ENCODE peak calls at places on chromosomes 6 and 20, in ten cellular contexts. D, W, Q, R, A, V, C, P, I and Y are unnamed samples.

GRCh38 chr6:94511502-94512088 is 1065.7 kb upstream of the MANEA start:
- DNase-seq in D (no peak), P (no peak), Q (no peak), I (no peak), V (no peak), C (peak), W (no peak), A (no peak), R (no peak), Y (no peak)

GRCh38 chr20:17648306-17648646 is 33.8 kb downstream of the RRBP1 start:
- DNase-seq in A (no peak), R (no peak), C (no peak), W (no peak), D (no peak), Q (no peak), P (no peak), V (peak), I (no peak), Y (no peak)

GRCh38 chr20:62805365-62805710 is 703 bp downstream of the OGFR start:
- DNase-seq in V (no peak), C (no peak), D (no peak), I (peak), W (no peak), A (no peak), R (no peak), P (no peak), Q (no peak), Y (no peak)

GRCh38 chr6:42550277-42550676 is 13.6 kb upstream of the UBR2 start:
- DNase-seq in C (no peak), I (no peak), A (no peak), P (no peak), Q (no peak), D (no peak), W (no peak), V (no peak), R (no peak), Y (no peak)

GRCh38 chr20:32356935-32357868 is 929 bp upstream of the ASXL1 start:
- DNase-seq in C (peak), D (peak), Q (no peak), V (peak), I (peak), A (no peak), P (no peak), R (no peak), W (peak), Y (peak)

GRCh38 chr6:3568396-3569082 is 111.7 kb upstream of the SLC22A23 start:
- DNase-seq in W (no peak), V (no peak), C (no peak), I (no peak), P (peak), Q (no peak), R (no peak), D (no peak), A (no peak), Y (no peak)

GRCh38 chr6:39342692-39343460 is 20.4 kb upstream of the KCNK16 start:
- DNase-seq in V (peak), Q (no peak), I (no peak), C (no peak), A (no peak), D (peak), R (no peak), W (no peak), P (no peak), Y (no peak)

GRCh38 chr6:95576218-95576617 is 1.1 kb upstream of the MANEA start:
- DNase-seq in V (no peak), Q (no peak), A (no peak), R (no peak), C (no peak), D (no peak), W (no peak), I (no peak), P (no peak), Y (no peak)

GRCh38 chr6:105151644-105152043 is 28.2 kb downstream of the POPDC3 start:
- DNase-seq in W (no peak), V (no peak), I (no peak), P (no peak), C (no peak), Q (no peak), R (no peak), A (no peak), D (no peak), Y (no peak)

GRCh38 chr6:31829633-31830492 is 2.3 kb downstream of the HSPA1B start:
- DNase-seq in Q (peak), W (peak), D (peak), P (peak), A (no peak), R (no peak), I (no peak), V (no peak), C (no peak), Y (no peak)

GRCh38 chr6:52538252-52538905 is 38.5 kb downstream of the TRAM2 start:
- DNase-seq in C (no peak), A (no peak), I (no peak), D (no peak), R (no peak), W (no peak), Q (no peak), V (no peak), P (no peak), Y (no peak)

GRCh38 chr20:44334306-44334705 is 2.5 kb upstream of the R3HDML start:
- DNase-seq in R (no peak), P (no peak), Q (no peak), A (no peak), V (no peak), W (no peak), I (no peak), D (no peak), C (no peak), Y (no peak)

GRCh38 chr6:4356899-4357659 is 221.7 kb upstream of the ECI2 start:
- DNase-seq in R (no peak), D (no peak), V (no peak), C (no peak), P (no peak), Q (no peak), W (no peak), A (no peak), I (no peak), Y (no peak)

GRCh38 chr6:42978487-42978792 is 541 bp downstream of the PEX6 start:
- DNase-seq in P (peak), W (peak), V (no peak), C (peak), R (no peak), Q (no peak), A (no peak), I (peak), D (no peak), Y (no peak)

GRCh38 chr6:21556968-21557721 is 36.4 kb upstream of the SOX4 start:
- DNase-seq in P (no peak), A (no peak), D (no peak), C (no peak), Q (peak), I (no peak), W (no peak), V (no peak), R (no peak), Y (peak)

GRCh38 chr6:52065621-52066020 is 21.8 kb downstream of the PKHD1 start:
- DNase-seq in I (no peak), A (no peak), D (no peak), V (no peak), R (no peak), C (no peak), Q (no peak), W (no peak), P (no peak), Y (no peak)

GRCh38 chr20:44616604-44616964 is 34.2 kb downstream of the PKIG start:
- DNase-seq in R (no peak), A (no peak), W (no peak), Q (no peak), C (peak), I (peak), D (no peak), P (no peak), V (no peak), Y (no peak)

GRCh38 chr6:42300701-42301100 is 83.0 kb upstream of the MRPS10 start:
- DNase-seq in I (no peak), C (no peak), R (no peak), P (peak), A (no peak), V (no peak), Q (no peak), D (no peak), W (no peak), Y (no peak)

GRCh38 chr6:169866140-169866534 is 114.7 kb downstream of the ERMARD start:
- DNase-seq in Q (no peak), R (no peak), V (no peak), W (no peak), A (no peak), D (no peak), I (no peak), C (no peak), P (no peak), Y (no peak)

GRCh38 chr6:99183066-99183465 is 166.4 kb downstream of the FAXC start:
- DNase-seq in V (no peak), P (no peak), I (no peak), Q (no peak), A (no peak), W (no peak), D (no peak), C (no peak), R (no peak), Y (no peak)

GRCh38 chr6:37582309-37582708 is 82.6 kb upstream of the CCDC167 start:
- DNase-seq in R (no peak), C (no peak), Q (no peak), I (peak), V (no peak), P (no peak), D (no peak), A (no peak), W (no peak), Y (no peak)

GRCh38 chr6:80319286-80319685 is 212.8 kb downstream of the BCKDHB start:
- DNase-seq in P (no peak), Q (no peak), V (no peak), I (no peak), D (no peak), W (no peak), R (peak), A (no peak), C (no peak), Y (no peak)

GRCh38 chr6:41731561-41732086 is 3.8 kb downstream of the TFEB start:
- DNase-seq in D (no peak), W (no peak), Q (no peak), R (no peak), V (no peak), C (peak), I (no peak), A (no peak), P (no peak), Y (no peak)

GRCh38 chr6:170011233-170012142 is 260.1 kb downstream of the ERMARD start:
- DNase-seq in D (no peak), C (no peak), W (no peak), Q (no peak), V (no peak), A (no peak), I (no peak), R (no peak), P (no peak), Y (peak)

GRCh38 chr6:113994934-113995342 is 24.0 kb upstream of the HDAC2 start:
- DNase-seq in Q (peak), P (peak), W (peak), V (peak), D (peak), A (peak), C (no peak), I (peak), R (peak), Y (no peak)

GRCh38 chr6:33276864-33277662 is at the start of gene B3GALT4:
- DNase-seq in R (no peak), Q (peak), C (peak), D (peak), A (no peak), I (peak), P (peak), V (peak), W (peak), Y (peak)

GRCh38 chr6:50116797-50117542 is 67.2 kb upstream of the DEFB112 start:
- DNase-seq in V (no peak), A (no peak), P (no peak), I (peak), R (no peak), C (no peak), Q (no peak), W (no peak), D (peak), Y (no peak)

GRCh38 chr20:50165687-50166554 is 12.4 kb upstream of the PEDS1 start:
- DNase-seq in Q (peak), A (peak), R (peak), I (peak), C (peak), V (peak), W (peak), P (peak), D (peak), Y (peak)

GRCh38 chr6:138115877-138116660 is 8.8 kb upstream of the PERP start:
- DNase-seq in C (peak), P (peak), Q (peak), I (peak), D (peak), W (peak), V (peak), A (peak), R (peak), Y (no peak)

GRCh38 chr6:106974337-106974998 is at the start of gene CD24:
- DNase-seq in C (no peak), W (peak), R (no peak), I (peak), Q (peak), A (no peak), P (peak), D (peak), V (peak), Y (no peak)

GRCh38 chr6:46932941-46933340 is 11.2 kb upstream of the ADGRF5 start:
- DNase-seq in Q (no peak), R (no peak), D (no peak), V (no peak), I (no peak), P (no peak), W (peak), C (no peak), A (no peak), Y (no peak)

GRCh38 chr20:52379723-52380336 is 188.3 kb upstream of the ZFP64 start:
- DNase-seq in A (peak), D (peak), Q (no peak), I (peak), P (peak), V (peak), W (peak), R (no peak), C (peak), Y (no peak)

GRCh38 chr6:43120938-43121913 is 45.1 kb downstream of the PTK7 start:
- DNase-seq in I (no peak), R (peak), P (peak), Q (no peak), V (no peak), W (no peak), C (peak), D (no peak), A (no peak), Y (peak)